ENCODE peak calls at places on chromosome 18, in nine cellular contexts. S is endothelial cell of umbilical vein, E is sigmoid colon, R is H54, I is esophagus squamous epithelium, P is upper lobe of left lung, W is A549, H is adrenal gland, K is thyroid gland. X is an unnamed sample.

GRCh38 chr18:59878644-59879043 is 21.2 kb upstream of the PMAIP1 start:
- DNase-seq in S (no peak), E (no peak), R (no peak), I (no peak), P (no peak), W (no peak), H (no peak), K (no peak), X (no peak)

GRCh38 chr18:26307161-26307773 is 81.0 kb downstream of the TAF4B start:
- DNase-seq in S (peak), E (no peak), R (peak), I (no peak), P (no peak), W (peak), H (peak), K (peak), X (peak)

GRCh38 chr18:24270937-24271380 is 126.7 kb downstream of the OSBPL1A start:
- DNase-seq in S (peak), E (no peak), R (peak), I (no peak), P (no peak), W (peak), H (no peak), K (no peak), X (no peak)

GRCh38 chr18:10851824-10852225 is 297.5 kb downstream of the PIEZO2 start:
- DNase-seq in S (peak), E (no peak), R (peak), I (no peak), P (no peak), W (peak), H (no peak), K (no peak), X (peak)

GRCh38 chr18:77207540-77207939 is 42.1 kb upstream of the GALR1 start:
- DNase-seq in S (peak), E (peak), R (no peak), I (no peak), P (peak), W (peak), H (peak), K (peak), X (peak)

GRCh38 chr18:22667616-22668422 is 250.1 kb upstream of the CTAGE1 start:
- DNase-seq in S (peak), E (no peak), R (peak), I (no peak), P (no peak), W (peak), H (no peak), K (no peak), X (peak)

GRCh38 chr18:51523671-51524070 is 326.2 kb upstream of the MEX3C start:
- DNase-seq in S (no peak), E (no peak), R (no peak), I (no peak), P (no peak), W (no peak), H (no peak), K (no peak), X (no peak)

GRCh38 chr18:11310476-11311086 is 161.2 kb upstream of the PIEZO2 start:
- DNase-seq in S (peak), E (no peak), R (no peak), I (no peak), P (no peak), W (peak), H (peak), K (peak), X (peak)

GRCh38 chr18:68299906-68300305 is 415.0 kb downstream of the TMX3 start:
- DNase-seq in S (no peak), E (no peak), R (no peak), I (no peak), P (no peak), W (no peak), H (no peak), K (no peak), X (no peak)

GRCh38 chr18:44238449-44238848 is 442.2 kb upstream of the SETBP1 start:
- DNase-seq in S (no peak), E (no peak), R (no peak), I (no peak), P (no peak), W (no peak), H (no peak), K (no peak), X (no peak)

GRCh38 chr18:8107426-8107825 is 501.8 kb upstream of the RAB12 start:
- DNase-seq in S (no peak), E (no peak), R (no peak), I (no peak), P (no peak), W (no peak), H (no peak), K (peak), X (no peak)

GRCh38 chr18:52723456-52724065 is 383.6 kb downstream of the DCC start:
- DNase-seq in S (no peak), E (no peak), R (no peak), I (no peak), P (no peak), W (no peak), H (no peak), K (no peak), X (no peak)

GRCh38 chr18:37467002-37467401 is 98.6 kb downstream of the CELF4 start:
- DNase-seq in S (no peak), E (no peak), R (no peak), I (no peak), P (no peak), W (no peak), H (no peak), K (no peak), X (no peak)

GRCh38 chr18:7876354-7876753 is 309.2 kb downstream of the PTPRM start:
- DNase-seq in S (no peak), E (no peak), R (no peak), I (no peak), P (no peak), W (no peak), H (no peak), K (no peak), X (no peak)

GRCh38 chr18:31931163-31931885 is 11.6 kb downstream of the TRAPPC8 start:
- DNase-seq in S (peak), E (no peak), R (no peak), I (no peak), P (no peak), W (no peak), H (no peak), K (no peak), X (no peak)

GRCh38 chr18:36697905-36698304 is 130.9 kb downstream of the TPGS2 start:
- DNase-seq in S (no peak), E (no peak), R (peak), I (no peak), P (no peak), W (no peak), H (no peak), K (no peak), X (no peak)

GRCh38 chr18:78624646-78625279 is 354.9 kb upstream of the SALL3 start:
- DNase-seq in S (no peak), E (peak), R (no peak), I (no peak), P (peak), W (no peak), H (no peak), K (no peak), X (no peak)

GRCh38 chr18:57009836-57010235 is 137.1 kb upstream of the BOD1L2 start:
- DNase-seq in S (no peak), E (no peak), R (no peak), I (no peak), P (no peak), W (no peak), H (no peak), K (no peak), X (no peak)

GRCh38 chr18:74478876-74479275 is 17.3 kb upstream of the CNDP2 start:
- DNase-seq in S (no peak), E (no peak), R (no peak), I (no peak), P (no peak), W (no peak), H (no peak), K (no peak), X (no peak)

GRCh38 chr18:62714671-62715438 is 486 bp upstream of the PHLPP1 start:
- DNase-seq in S (peak), E (peak), R (peak), I (peak), P (peak), W (peak), H (peak), K (peak), X (peak)
- TF ChIP-seq POLR2A in S (no peak), E (no peak), R (no peak), I (no peak), P (no peak), W (no peak), H (no peak), K (no peak), X (peak)

GRCh38 chr18:35290070-35290735 is at the start of gene ZSCAN30:
- DNase-seq in S (peak), E (peak), R (peak), I (peak), P (peak), W (peak), H (peak), K (peak), X (peak)
- TF ChIP-seq POLR2A in S (peak), E (peak), R (peak), I (peak), P (peak), W (peak), H (peak), K (no peak), X (peak)

DNA sequence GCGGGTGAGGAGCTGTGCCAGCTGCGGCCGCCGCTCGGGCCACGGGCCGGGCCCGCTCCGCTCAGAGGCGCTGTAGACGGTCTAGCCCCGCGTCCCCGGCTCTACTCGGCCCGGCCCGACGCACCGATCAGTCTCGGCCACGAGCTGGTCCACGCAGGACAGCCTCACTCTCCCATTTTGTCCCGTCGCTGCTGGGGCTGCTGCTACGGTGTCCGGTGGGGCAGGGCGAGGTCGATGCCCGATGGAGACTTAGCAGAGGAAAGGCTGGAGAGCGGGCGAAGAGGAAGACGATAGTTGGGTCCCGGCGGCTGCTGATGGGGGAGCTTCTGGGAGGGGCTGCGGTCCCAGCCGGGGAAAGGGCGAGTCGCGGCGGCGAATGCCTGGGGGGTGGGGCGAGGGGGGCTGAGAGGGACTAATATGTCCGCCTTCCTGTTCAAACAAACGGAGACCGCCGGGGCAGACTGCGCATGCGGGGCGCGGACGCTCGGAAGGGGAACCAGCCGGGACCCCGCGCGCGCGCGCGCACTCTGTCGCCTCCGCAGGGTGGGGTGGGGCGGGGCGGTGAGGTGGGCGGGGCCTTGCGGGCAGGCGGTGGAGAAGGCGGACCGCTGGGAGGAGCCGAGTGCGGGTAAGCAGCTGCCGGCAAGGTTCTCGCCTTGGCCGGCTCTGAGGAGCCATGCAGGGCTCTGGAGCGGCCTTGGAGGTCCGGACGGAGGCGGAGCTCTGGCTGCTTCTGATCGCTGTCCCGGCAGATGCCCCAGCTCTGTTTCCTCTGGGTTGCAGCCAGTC is at the start of gene ROCK1:
- DNase-seq in S (peak), E (peak), R (peak), I (peak), P (peak), W (peak), H (peak), K (peak), X (peak)
- TF ChIP-seq POLR2A in S (peak), E (peak), R (peak), I (peak), P (peak), W (peak), H (peak), K (no peak), X (no peak)

GRCh38 chr18:48833701-48834394 is 116.9 kb downstream of the SMAD7 start:
- DNase-seq in S (no peak), E (no peak), R (no peak), I (no peak), P (peak), W (no peak), H (peak), K (no peak), X (no peak)

GRCh38 chr18:48832961-48833700 is 117.6 kb downstream of the SMAD7 start:
- DNase-seq in S (no peak), E (no peak), R (peak), I (no peak), P (peak), W (peak), H (peak), K (peak), X (no peak)

GRCh38 chr18:48835119-48835518 is 115.6 kb downstream of the SMAD7 start:
- DNase-seq in S (no peak), E (no peak), R (no peak), I (no peak), P (peak), W (no peak), H (peak), K (peak), X (no peak)

GRCh38 chr18:48835745-48836191 is 115.0 kb downstream of the SMAD7 start:
- DNase-seq in S (no peak), E (peak), R (no peak), I (no peak), P (no peak), W (no peak), H (peak), K (no peak), X (no peak)

DNA sequence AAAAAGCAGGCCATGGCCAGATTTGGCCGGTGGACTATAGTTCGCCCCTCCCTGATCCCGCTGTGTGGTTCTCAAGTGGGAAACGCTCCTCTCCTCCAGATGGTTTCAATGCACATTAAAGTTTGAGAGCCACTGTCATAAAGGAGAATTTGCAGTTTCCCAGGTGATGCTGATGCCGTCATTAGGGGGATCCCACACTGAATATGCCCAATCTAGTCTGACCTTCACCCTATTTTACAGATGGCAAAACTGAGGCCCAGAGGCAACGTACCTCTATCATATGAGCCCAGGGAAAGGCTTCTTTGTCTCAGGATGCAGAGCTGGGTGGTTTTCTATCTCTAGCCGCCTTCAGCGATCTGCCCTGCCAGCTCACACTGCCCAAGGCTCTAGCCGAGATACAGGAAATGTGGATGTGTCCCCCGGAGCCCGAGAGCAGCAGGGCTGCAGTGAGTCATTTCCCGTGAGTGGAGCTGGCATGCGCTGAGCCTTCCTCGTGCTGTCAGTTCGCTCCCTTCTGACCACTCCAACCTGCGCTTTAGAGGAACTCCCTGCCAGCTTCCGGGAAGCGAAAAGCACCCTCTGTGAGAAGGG is 116.2 kb downstream of the SMAD7 start:
- DNase-seq in S (peak), E (peak), R (peak), I (peak), P (peak), W (peak), H (peak), K (peak), X (no peak)
- TF ChIP-seq POLR2A in S (no peak), E (no peak), R (peak), I (no peak), P (peak), W (no peak), H (no peak), K (no peak), X (no peak)

GRCh38 chr18:48191494-48191893 is 217.7 kb downstream of the ZBTB7C start:
- DNase-seq in S (no peak), E (no peak), R (no peak), I (no peak), P (no peak), W (no peak), H (no peak), K (peak), X (no peak)
- TF ChIP-seq POLR2A in S (no peak), E (no peak), R (no peak), I (no peak), P (no peak), W (no peak), H (no peak), K (no peak), X (no peak)

GRCh38 chr18:73232933-73233332 is 365.1 kb upstream of the NETO1 start:
- DNase-seq in S (no peak), E (no peak), R (no peak), I (no peak), P (no peak), W (no peak), H (no peak), K (no peak), X (no peak)

GRCh38 chr18:73240899-73241298 is 373.1 kb upstream of the NETO1 start:
- DNase-seq in S (no peak), E (no peak), R (no peak), I (no peak), P (no peak), W (no peak), H (no peak), K (no peak), X (no peak)

GRCh38 chr18:73235921-73236320 is 368.1 kb upstream of the NETO1 start:
- DNase-seq in S (no peak), E (no peak), R (no peak), I (no peak), P (no peak), W (no peak), H (no peak), K (no peak), X (no peak)

DNA sequence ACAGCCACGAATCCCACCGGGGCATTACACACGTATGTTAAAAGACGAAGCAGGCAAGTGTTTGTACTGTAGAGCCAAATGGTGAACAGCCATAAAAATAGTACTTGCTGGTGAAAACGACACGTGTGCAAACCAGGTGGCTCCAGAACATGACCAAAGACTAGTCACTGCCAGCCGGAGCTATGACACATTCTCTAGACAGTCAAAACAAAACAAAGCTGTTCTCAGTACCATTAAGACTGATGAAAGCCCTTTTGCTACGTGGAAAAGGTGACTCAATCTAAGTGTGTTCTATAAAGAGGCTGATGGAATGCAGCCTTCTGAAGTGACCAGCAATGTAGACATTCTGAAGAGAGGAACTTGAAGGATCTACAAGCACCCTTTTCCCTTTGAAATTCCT is 367.7 kb upstream of the NETO1 start:
- DNase-seq in S (no peak), E (no peak), R (no peak), I (no peak), P (peak), W (peak), H (no peak), K (no peak), X (no peak)
- TF ChIP-seq POLR2A in S (no peak), E (no peak), R (no peak), I (no peak), P (no peak), W (no peak), H (no peak), K (no peak), X (no peak)

DNA sequence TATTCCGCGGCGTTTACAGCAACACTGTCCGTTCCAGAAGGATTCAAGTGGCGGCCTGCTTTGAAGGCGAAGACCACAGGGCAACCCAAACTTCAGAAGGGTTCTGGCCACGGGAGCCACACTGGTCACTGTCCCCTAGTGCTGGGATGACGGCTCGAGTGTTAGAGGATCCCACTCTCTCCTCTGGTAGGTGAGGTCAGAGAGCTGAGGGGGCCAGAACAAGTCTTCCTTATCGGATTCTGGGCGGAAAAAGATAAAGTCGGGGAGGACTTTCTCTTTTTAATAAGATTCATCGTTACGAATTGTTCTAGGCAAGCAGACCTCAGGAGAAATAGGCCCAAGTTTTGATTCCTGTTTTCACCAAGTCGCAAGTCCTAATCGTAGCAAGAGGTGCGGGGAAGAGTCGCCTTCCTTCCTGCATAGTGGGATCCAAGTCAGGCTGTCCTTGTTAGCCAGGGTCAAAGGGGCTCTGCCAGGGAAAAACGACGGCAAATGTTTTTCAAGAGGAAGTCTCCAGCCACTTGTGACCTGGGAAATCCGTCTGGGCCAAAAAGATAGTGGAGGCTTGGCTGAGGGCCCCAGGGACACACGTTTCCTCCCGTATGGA is 862 bp upstream of the MYL12A start:
- DNase-seq in S (no peak), E (peak), R (no peak), I (no peak), P (peak), W (no peak), H (peak), K (peak), X (peak)
- TF ChIP-seq POLR2A in S (peak), E (no peak), R (no peak), I (no peak), P (no peak), W (no peak), H (no peak), K (no peak), X (peak)

GRCh38 chr18:46343456-46343855 is 239.3 kb downstream of the HAUS1 start:
- DNase-seq in S (no peak), E (peak), R (no peak), I (no peak), P (no peak), W (no peak), H (no peak), K (no peak), X (no peak)
- TF ChIP-seq POLR2A in S (no peak), E (no peak), R (no peak), I (no peak), P (no peak), W (no peak), H (no peak), K (no peak), X (no peak)

DNA sequence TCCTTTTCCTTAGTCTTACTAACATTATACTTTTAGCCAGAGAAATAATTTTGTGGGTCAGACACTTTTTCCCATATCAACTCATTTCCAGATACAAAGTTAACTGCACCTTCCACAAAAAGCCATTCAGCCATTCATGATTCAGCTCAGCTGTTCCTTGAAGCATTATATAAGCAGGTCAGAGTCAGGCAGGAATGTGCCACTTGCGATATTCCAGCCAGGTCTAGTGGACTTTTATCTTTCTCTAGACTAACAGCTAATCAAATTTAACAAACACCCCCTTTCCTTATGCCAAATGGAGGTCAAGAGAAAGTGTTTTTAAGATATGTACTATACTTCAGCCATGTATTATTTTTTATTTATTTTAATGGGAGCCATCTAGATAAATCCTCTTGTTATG is 75.6 kb upstream of the EPB41L3 start:
- DNase-seq in S (no peak), E (no peak), R (no peak), I (no peak), P (no peak), W (no peak), H (no peak), K (no peak), X (no peak)
- TF ChIP-seq POLR2A in S (no peak), E (no peak), R (no peak), I (no peak), P (no peak), W (no peak), H (no peak), K (no peak), X (no peak)

GRCh38 chr18:48885951-48886400 is 64.8 kb downstream of the SMAD7 start:
- DNase-seq in S (no peak), E (peak), R (no peak), I (no peak), P (no peak), W (no peak), H (no peak), K (no peak), X (no peak)
- TF ChIP-seq POLR2A in S (no peak), E (no peak), R (no peak), I (no peak), P (no peak), W (no peak), H (no peak), K (no peak), X (no peak)